ENCODE peak calls at places on chromosomes 13 and 19, in ten cellular contexts. A is upper lobe of left lung, V is K562, G is heart right ventricle, O is Panc1, D is lower lobe of right lung, B is RWPE2, H is pancreas, Z is mucosa of descending colon, I is PC-3. C is an unnamed sample.
A peak's percentile ranks its signal among the peaks of the same experiment; 100 is the strongest.

GRCh38 chr13:106688940-106689339 is 121.0 kb upstream of the ARGLU1 start:
- ATAC-seq in H (no peak), I (no peak), G (no peak), A (no peak), Z (no peak), V (no peak), B (no peak), O (no peak), D (no peak), C (no peak)

GRCh38 chr13:92355213-92355612 is 871.4 kb upstream of the GPC6 start:
- ATAC-seq in G (no peak), V (peak; percentile 94), I (peak; percentile 66), O (no peak), H (peak; percentile 71), D (no peak), B (peak; percentile 45), Z (peak; percentile 52), A (no peak), C (no peak)

GRCh38 chr13:26168276-26168814 is 53.8 kb downstream of the RNF6 start:
- ATAC-seq in A (no peak), O (peak; percentile 62), V (no peak), D (no peak), H (no peak), G (no peak), B (no peak), I (no peak), Z (no peak), C (no peak)

GRCh38 chr13:97256343-97256783 is 34.2 kb downstream of the MBNL2 start:
- ATAC-seq in O (peak; percentile 53), V (no peak), B (peak; percentile 65), A (peak; percentile 74), Z (peak; percentile 13), I (peak; percentile 54), D (peak; percentile 31), H (peak; percentile 62), G (peak; percentile 61), C (peak; percentile 58)

GRCh38 chr13:99415851-99416331 is 85.4 kb upstream of the TM9SF2 start:
- ATAC-seq in A (peak; percentile 58), Z (no peak), D (no peak), V (no peak), H (peak; percentile 32), I (no peak), G (no peak), O (no peak), B (no peak), C (no peak)

GRCh38 chr13:111531505-111531904 is 211.1 kb downstream of the TEX29 start:
- ATAC-seq in V (no peak), H (peak; percentile 90), O (no peak), Z (no peak), I (peak; percentile 38), G (no peak), A (no peak), B (no peak), D (no peak), C (no peak)

GRCh38 chr19:57465680-57466381 is 8.9 kb upstream of the VN1R1 start:
- ATAC-seq in Z (peak; percentile 73), A (no peak), O (peak; percentile 88), G (peak; percentile 83), B (no peak), H (no peak), I (peak; percentile 70), D (no peak), V (peak; percentile 79), C (no peak)

GRCh38 chr13:98974053-98974452 is 3.8 kb downstream of the DOCK9 start:
- ATAC-seq in O (no peak), V (peak; percentile 24), A (no peak), B (no peak), I (no peak), H (no peak), G (peak; percentile 57), D (no peak), Z (no peak), C (peak; percentile 27)

GRCh38 chr19:50205681-50206138 is 2.3 kb downstream of the MYH14 start:
- ATAC-seq in V (no peak), H (peak; percentile 61), Z (peak; percentile 77), G (no peak), I (no peak), A (peak; percentile 45), O (no peak), D (peak; percentile 86), B (peak; percentile 9), C (no peak)

GRCh38 chr13:80340643-80341097 is 256 bp downstream of the SPRY2 start:
- ATAC-seq in B (peak; percentile 39), G (no peak), V (no peak), O (peak; percentile 0), A (no peak), D (no peak), Z (no peak), H (no peak), I (no peak), C (no peak)

GRCh38 chr19:52963229-52963760 is 614 bp upstream of the ZNF816 start:
- ATAC-seq in A (peak; percentile 36), O (peak; percentile 67), D (peak; percentile 45), V (peak; percentile 7), H (peak; percentile 48), B (peak; percentile 35), G (peak; percentile 65), I (peak; percentile 56), Z (peak; percentile 37), C (peak; percentile 37)

GRCh38 chr13:24097667-24098066 is 62.9 kb upstream of the SPATA13 start:
- ATAC-seq in G (no peak), O (no peak), B (no peak), A (no peak), I (no peak), H (no peak), D (no peak), V (no peak), Z (no peak), C (no peak)

GRCh38 chr13:112885782-112886268 is 83.2 kb upstream of the MCF2L start:
- ATAC-seq in O (peak; percentile 91), I (peak; percentile 100), V (peak; percentile 93), A (peak; percentile 89), D (peak; percentile 78), B (peak; percentile 98), H (peak; percentile 96), G (peak; percentile 92), Z (peak; percentile 97), C (peak; percentile 95)

GRCh38 chr19:45166723-45167252 is 6.0 kb upstream of the NKPD1 start:
- ATAC-seq in O (no peak), V (no peak), G (peak; percentile 16), Z (no peak), A (no peak), B (no peak), D (no peak), H (no peak), I (no peak), C (peak; percentile 35)

GRCh38 chr13:39527961-39528720 is 74.9 kb downstream of the LHFPL6 start:
- ATAC-seq in I (peak; percentile 94), G (no peak), O (peak; percentile 96), D (no peak), B (peak; percentile 100), H (no peak), Z (peak; percentile 35), A (peak; percentile 79), V (no peak), C (no peak)

GRCh38 chr13:106503272-106503671 is 32.2 kb downstream of the EFNB2 start:
- ATAC-seq in O (no peak), A (no peak), I (no peak), D (peak; percentile 50), G (no peak), V (no peak), Z (peak; percentile 68), H (no peak), B (peak; percentile 48), C (no peak)

GRCh38 chr13:50292082-50292481 is 276.8 kb downstream of the KCNRG start:
- ATAC-seq in A (peak; percentile 42), Z (no peak), B (no peak), G (no peak), V (no peak), O (no peak), D (peak; percentile 51), H (no peak), I (no peak), C (no peak)

GRCh38 chr19:15249560-15249874 is 17.3 kb upstream of the EPHX3 start:
- ATAC-seq in A (no peak), Z (no peak), V (no peak), B (no peak), I (no peak), G (no peak), D (no peak), O (peak; percentile 10), H (no peak), C (no peak)
- H3K4me1 ChIP-seq in A (peaks cover 46% of the 10 kb centered on the region), Z (peaks cover 37% of the 10 kb centered on the region), V (peaks cover 11% of the 10 kb centered on the region), B (peaks cover 37% of the 10 kb centered on the region), I (peaks cover 31% of the 10 kb centered on the region), G (peaks cover 60% of the 10 kb centered on the region), D (peaks cover 74% of the 10 kb centered on the region), O (no peaks in the 10 kb centered on the region), H (no peaks in the 10 kb centered on the region), C (peaks cover 100% of the 10 kb centered on the region)

GRCh38 chr19:23665651-23666410 is 21.2 kb downstream of the ZNF675 start:
- ATAC-seq in O (no peak), B (no peak), I (no peak), Z (no peak), G (no peak), H (no peak), V (no peak), A (no peak), D (no peak), C (no peak)
- H3K4me3 ChIP-seq in O (no peak overlapping the region), B (no peak overlapping the region), I (no peak overlapping the region), Z (no peak overlapping the region), G (no peak overlapping the region), H (no peak overlapping the region), V (no peak overlapping the region), A (no peak overlapping the region), D (no peak overlapping the region), C (no peak overlapping the region)

GRCh38 chr19:375395-376110 is 31.0 kb upstream of the MIER2 start:
- ATAC-seq in A (no peak), B (no peak), I (no peak), O (no peak), Z (no peak), H (no peak), G (no peak), V (no peak), D (no peak), C (no peak)

GRCh38 chr19:376111-376470 is 31.5 kb upstream of the MIER2 start:
- ATAC-seq in V (no peak), A (no peak), H (no peak), D (no peak), Z (no peak), G (no peak), I (no peak), B (no peak), O (no peak), C (no peak)

GRCh38 chr19:378706-379105 is 30.2 kb downstream of the C2CD4C start:
- ATAC-seq in I (no peak), H (no peak), O (no peak), G (no peak), D (peak; percentile 8), Z (no peak), A (no peak), B (no peak), V (peak; percentile 61), C (no peak)

GRCh38 chr19:379796-380195 is 29.2 kb downstream of the C2CD4C start:
- ATAC-seq in H (no peak), G (no peak), B (no peak), A (no peak), O (no peak), V (no peak), I (no peak), D (no peak), Z (no peak), C (no peak)

GRCh38 chr19:377801-378581 is 31.0 kb downstream of the C2CD4C start:
- ATAC-seq in H (peak; percentile 36), O (peak; percentile 58), D (peak; percentile 20), A (no peak), Z (no peak), V (peak; percentile 59), I (peak; percentile 42), G (no peak), B (peak; percentile 41), C (no peak)
- TF ChIP-seq CTCF in H (no peak), O (no peak), D (no peak), A (no peak), Z (no peak), V (peak; percentile 14), I (no peak), G (no peak), B (no peak), C (no peak)

GRCh38 chr19:16436780-16437179 is 35.0 kb downstream of the EPS15L1 start:
- ATAC-seq in I (no peak), D (no peak), O (no peak), G (no peak), B (no peak), H (no peak), Z (no peak), V (peak; percentile 17), A (no peak), C (no peak)
- H3K4me1 ChIP-seq in I (no peaks in the 10 kb centered on the region), D (peaks cover 27% of the 10 kb centered on the region), O (no peaks in the 10 kb centered on the region), G (peaks cover 16% of the 10 kb centered on the region), B (no peaks in the 10 kb centered on the region), H (no peaks in the 10 kb centered on the region), Z (no peaks in the 10 kb centered on the region), V (peaks cover 9% of the 10 kb centered on the region), A (peaks cover 14% of the 10 kb centered on the region), C (peaks cover 60% of the 10 kb centered on the region)

C was measured in gastroesophageal sphincter.